ENCODE peak calls at places on chromosomes 2 and 18, in six cellular contexts. L is A549, C is K562, U is HepG2, D is GM12878, O is endothelial cell of umbilical vein. I is an unnamed sample.

GRCh38 chr18:80035997-80036396 is 1.8 kb downstream of the RBFA start:
- DNase-seq in L (no peak), D (no peak), U (no peak), C (peak; percentile 71), O (no peak), I (no peak)

GRCh38 chr18:44771957-44772917 is 91.5 kb downstream of the SETBP1 start:
- DNase-seq in D (no peak), L (no peak), U (peak; percentile 85), C (no peak), O (no peak), I (peak; percentile 31)

GRCh38 chr2:85326946-85327756 is 638 bp downstream of the TGOLN2 start:
- DNase-seq in D (no peak), C (peak; percentile 58), O (peak; percentile 67), L (no peak), U (no peak), I (peak; percentile 78)

GRCh38 chr2:39127973-39128372 is 7.1 kb upstream of the SOS1 start:
- DNase-seq in L (no peak), O (no peak), C (no peak), D (peak; percentile 84), U (no peak), I (peak; percentile 69)

GRCh38 chr18:48852292-48852691 is 98.5 kb downstream of the SMAD7 start:
- DNase-seq in D (no peak), L (no peak), C (no peak), O (no peak), U (no peak), I (no peak)

GRCh38 chr2:127910415-127910814 is 24.7 kb upstream of the AMMECR1L start:
- DNase-seq in U (no peak), D (no peak), O (no peak), C (no peak), L (no peak), I (no peak)

GRCh38 chr2:241002275-241003046 is 4.0 kb downstream of the SNED1 start:
- DNase-seq in U (no peak), O (no peak), C (no peak), L (no peak), D (no peak), I (no peak)

GRCh38 chr2:24304098-24304497 is 56.2 kb downstream of the ITSN2 start:
- DNase-seq in D (no peak), C (peak; percentile 26), O (peak; percentile 50), L (no peak), U (peak; percentile 38), I (peak; percentile 16)

GRCh38 chr18:45588831-45589558 is 26.3 kb upstream of the SLC14A2 start:
- DNase-seq in D (no peak), U (no peak), L (peak; percentile 3), O (no peak), C (no peak), I (no peak)

GRCh38 chr2:239166201-239166834 is 234.5 kb downstream of the HDAC4 start:
- DNase-seq in D (no peak), C (no peak), O (no peak), U (no peak), L (no peak), I (no peak)

GRCh38 chr2:196703660-196704209 is 64.2 kb downstream of the CCDC150 start:
- DNase-seq in O (no peak), U (no peak), L (no peak), D (no peak), C (no peak), I (no peak)

GRCh38 chr2:133439281-133439920 is 128.9 kb downstream of the NCKAP5 start:
- DNase-seq in C (no peak), D (no peak), O (no peak), L (no peak), U (no peak), I (no peak)

GRCh38 chr2:133433455-133434451 is 134.5 kb downstream of the NCKAP5 start:
- DNase-seq in C (no peak), O (no peak), D (no peak), U (no peak), L (no peak), I (no peak)

GRCh38 chr2:133442393-133442792 is 125.9 kb downstream of the NCKAP5 start:
- DNase-seq in U (no peak), O (no peak), D (no peak), C (no peak), L (no peak), I (no peak)

GRCh38 chr2:133434962-133435668 is 133.1 kb downstream of the NCKAP5 start:
- DNase-seq in D (no peak), L (peak; percentile 53), U (no peak), C (no peak), O (no peak), I (no peak)

GRCh38 chr2:133438026-133438425 is 130.2 kb downstream of the NCKAP5 start:
- DNase-seq in D (no peak), U (no peak), C (no peak), O (no peak), L (no peak), I (no peak)
- TF ChIP-seq POLR2A in D (no peak), U (no peak), C (no peak), O (no peak), L (no peak), I (no peak)

DNA sequence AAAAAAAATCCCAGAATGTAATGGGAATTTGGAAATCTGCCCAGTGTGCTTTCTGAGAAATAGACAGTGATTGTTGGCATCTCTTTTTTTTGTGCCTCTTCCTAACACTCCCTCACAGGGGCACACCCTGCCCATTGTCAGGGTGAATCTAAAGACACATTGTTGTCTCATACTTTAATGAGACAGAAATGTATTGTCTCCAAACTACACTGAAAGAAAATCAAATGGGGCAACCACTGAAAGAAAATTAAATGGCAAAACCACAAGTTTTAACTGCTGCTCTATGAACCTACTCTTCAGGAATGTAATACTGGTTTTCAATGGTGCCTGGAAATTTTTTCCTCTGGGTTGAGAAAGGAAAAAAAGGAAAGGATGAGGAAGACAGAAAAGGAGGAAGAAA is 43.2 kb upstream of the GLS start:
- DNase-seq in C (no peak), U (no peak), O (no peak), L (no peak), D (no peak), I (no peak)
- TF ChIP-seq MAX in C (no peak), U (no peak), O (no peak), L (no peak), D (no peak), I (no peak)

DNA sequence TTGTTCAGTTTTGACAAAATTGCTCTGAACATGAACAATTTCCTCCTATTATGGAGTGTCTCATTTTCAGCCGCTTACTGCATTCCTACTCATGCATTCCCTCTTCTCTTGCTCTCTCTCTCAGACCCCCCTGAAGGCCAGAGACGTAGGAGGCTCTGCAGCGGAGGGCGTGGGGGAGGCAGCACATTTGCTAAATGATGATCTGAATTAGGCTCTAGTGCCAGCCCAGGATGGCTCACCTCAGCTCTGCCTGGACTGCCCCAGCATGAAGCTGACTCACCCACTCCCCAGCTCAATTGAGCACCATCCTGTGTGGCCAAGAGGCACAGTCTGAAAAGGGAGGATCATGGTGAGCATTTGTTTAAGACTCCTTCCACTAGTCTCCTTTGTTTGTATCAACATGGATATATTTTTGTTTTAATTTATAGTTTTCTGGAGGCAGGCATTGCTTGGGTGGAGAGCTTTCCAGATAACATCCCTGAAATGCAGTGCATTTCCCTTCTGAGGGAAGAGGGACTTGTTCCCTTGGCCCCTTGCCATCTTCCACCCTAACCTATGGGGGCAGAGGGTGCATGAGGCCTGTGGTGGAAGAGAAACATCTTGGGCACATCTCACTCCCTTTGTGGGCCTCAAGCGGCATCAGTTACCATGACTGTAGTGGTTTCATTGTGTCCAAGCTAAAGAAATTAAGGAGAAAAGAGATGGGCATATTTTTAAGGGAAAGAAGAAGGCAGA is 5.5 kb upstream of the RPL37A start:
- DNase-seq in C (no peak), L (no peak), O (peak; percentile 50), U (no peak), D (no peak), I (peak; percentile 92)
- TF ChIP-seq MYC in C (no peak), L (no peak), O (no peak), U (no peak), D (no peak), I (no peak)

DNA sequence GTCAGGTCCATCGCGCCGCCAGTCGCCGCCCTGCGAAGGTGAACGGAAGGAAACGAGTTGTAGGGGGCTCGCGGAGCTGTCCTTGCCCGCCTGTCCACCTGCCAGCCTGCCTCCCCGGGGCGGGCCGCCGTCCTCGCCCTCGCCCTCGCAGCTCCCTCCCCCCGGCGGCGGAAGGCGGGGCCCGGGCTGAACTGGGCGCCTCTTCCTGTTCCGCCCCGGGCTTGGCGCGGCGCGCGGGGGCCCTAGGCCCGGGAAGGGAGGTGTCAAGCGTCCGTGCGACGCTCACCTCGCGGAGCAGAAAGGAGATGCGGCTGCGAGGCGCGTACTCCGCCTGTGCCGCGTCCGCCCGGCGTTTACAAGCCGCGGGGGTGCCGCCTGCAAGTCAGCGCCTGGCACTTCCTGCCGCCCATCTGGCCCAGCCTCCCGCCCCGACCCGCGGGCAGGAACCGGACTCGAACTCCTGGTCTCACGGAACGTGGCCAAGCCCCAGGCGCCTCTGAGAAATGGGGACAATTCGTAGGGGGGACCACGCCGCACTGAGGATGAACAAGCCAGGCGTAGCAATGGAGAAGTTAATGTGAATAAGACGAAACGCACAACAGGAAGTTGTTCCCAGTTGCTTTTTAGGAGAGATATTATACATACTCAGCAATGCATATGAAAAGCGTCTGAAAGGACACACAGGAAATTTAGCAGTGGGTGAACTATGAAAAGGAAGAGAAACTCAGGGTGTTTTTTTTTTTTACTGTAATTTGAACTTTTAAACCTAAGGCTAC is at the start of gene CNPPD1:
- DNase-seq in L (peak; percentile 55), D (no peak), U (peak; percentile 82), O (peak; percentile 83), C (peak; percentile 89), I (peak; percentile 96)
- TF ChIP-seq POLR2A in L (peak; percentile 77), D (peak; percentile 95), U (peak; percentile 58), O (no peak), C (peak; percentile 76), I (peak; percentile 88)

DNA sequence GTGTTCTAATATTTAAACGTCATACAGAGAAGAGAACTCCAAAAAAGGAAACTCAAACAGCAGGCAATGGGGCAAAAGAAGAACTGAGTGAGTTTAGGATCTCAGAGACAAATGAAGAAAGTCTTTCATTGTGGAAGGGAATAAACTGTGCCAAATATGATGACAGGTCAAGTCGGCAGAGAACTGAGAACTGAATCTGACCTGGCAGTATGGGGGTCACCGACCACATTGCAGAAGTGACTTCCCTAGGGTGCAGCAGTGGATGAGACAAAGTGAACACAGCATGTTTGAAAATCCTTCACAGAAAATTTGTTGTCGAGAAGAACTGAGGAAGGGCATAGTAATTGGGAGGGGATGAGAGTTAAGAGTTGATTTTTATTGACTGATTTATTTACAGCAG is 55.8 kb downstream of the TTC21B start:
- DNase-seq in O (peak; percentile 45), L (no peak), U (no peak), C (no peak), D (peak; percentile 12), I (peak; percentile 73)
- TF ChIP-seq MAX in O (no peak), L (no peak), U (no peak), C (no peak), D (no peak), I (no peak)